ENCODE peak calls at places on chromosomes 5 and 9, in eight cellular contexts. Z, G, W, R, F, H, K and V are unnamed samples.
A peak's percentile ranks its signal among the peaks of the same experiment; 100 is the strongest.

GRCh38 chr9:100377015-100377414 is 24.3 kb upstream of the TEX10 start:
- DNase-seq in Z (no peak), W (no peak), R (no peak), F (no peak), K (no peak), H (no peak), G (no peak), V (no peak)

GRCh38 chr5:93462916-93463315 is 118.1 kb downstream of the NR2F1-AS1 start:
- DNase-seq in K (no peak), F (no peak), H (no peak), Z (no peak), R (no peak), W (no peak), G (no peak), V (no peak)

GRCh38 chr9:16726718-16727451 is 143.6 kb downstream of the BNC2 start:
- DNase-seq in G (peak; percentile 88), W (peak; percentile 85), R (no peak), F (peak; percentile 46), H (no peak), K (peak; percentile 82), Z (no peak), V (peak; percentile 58)

GRCh38 chr9:89887286-89887685 is 282.5 kb downstream of the GADD45G start:
- DNase-seq in K (no peak), W (no peak), Z (no peak), H (no peak), F (no peak), G (no peak), R (no peak), V (no peak)

GRCh38 chr5:110736763-110737162 is 2.0 kb upstream of the SLC25A46 start:
- DNase-seq in F (no peak), K (no peak), W (no peak), R (no peak), G (no peak), Z (no peak), H (no peak), V (no peak)

GRCh38 chr9:132239518-132239917 is 77.7 kb downstream of the NTNG2 start:
- DNase-seq in K (no peak), Z (no peak), H (no peak), F (no peak), G (no peak), W (no peak), R (no peak), V (no peak)

GRCh38 chr9:2623046-2623865 is 1.7 kb downstream of the VLDLR start:
- DNase-seq in H (no peak), F (peak; percentile 61), R (no peak), K (peak; percentile 68), W (peak; percentile 66), Z (no peak), G (no peak), V (peak; percentile 33)

GRCh38 chr9:121055642-121056143 is 5.6 kb upstream of the C5 start:
- DNase-seq in W (no peak), H (no peak), Z (no peak), G (no peak), F (no peak), R (no peak), K (no peak), V (no peak)

GRCh38 chr9:33817327-33818166 is 587 bp downstream of the UBE2R2 start:
- DNase-seq in K (peak; percentile 84), H (peak; percentile 53), F (peak; percentile 48), G (peak; percentile 88), R (peak; percentile 58), Z (peak; percentile 13), W (peak; percentile 70), V (peak; percentile 83)

GRCh38 chr5:15717002-15717401 is 217.0 kb downstream of the FBXL7 start:
- DNase-seq in R (no peak), G (no peak), Z (no peak), H (no peak), F (no peak), W (no peak), K (no peak), V (no peak)

GRCh38 chr5:84249918-84250635 is 134.6 kb downstream of the EDIL3 start:
- DNase-seq in K (no peak), Z (no peak), H (no peak), F (no peak), R (no peak), G (no peak), W (no peak), V (no peak)

GRCh38 chr9:16899611-16900010 is 29.1 kb upstream of the BNC2 start:
- DNase-seq in F (no peak), W (no peak), Z (no peak), G (no peak), K (no peak), R (no peak), H (no peak), V (no peak)

GRCh38 chr9:116322521-116322920 is 168.9 kb downstream of the PAPPA start:
- DNase-seq in R (no peak), F (no peak), W (no peak), K (no peak), G (no peak), Z (no peak), H (no peak), V (no peak)

GRCh38 chr5:179858241-179858585 is 404 bp downstream of the MRNIP start:
- DNase-seq in R (no peak), F (no peak), W (no peak), Z (no peak), H (peak; percentile 52), G (no peak), K (peak; percentile 72), V (no peak)

GRCh38 chr5:64164166-64164565 is 1.5 kb upstream of the RNF180 start:
- DNase-seq in Z (no peak), K (no peak), F (no peak), R (no peak), G (no peak), H (no peak), W (no peak), V (no peak)

GRCh38 chr9:121750715-121751623 is 99.5 kb downstream of the DAB2IP start:
- DNase-seq in G (no peak), R (no peak), K (peak; percentile 55), H (no peak), Z (no peak), F (peak; percentile 78), W (no peak), V (no peak)

GRCh38 chr5:137179203-137179602 is 319.9 kb downstream of the SPOCK1 start:
- DNase-seq in W (no peak), Z (no peak), F (no peak), R (no peak), G (no peak), H (no peak), K (peak; percentile 25), V (peak; percentile 42)

GRCh38 chr9:5416962-5417361 is 20.8 kb downstream of the PLGRKT start:
- DNase-seq in R (no peak), Z (no peak), K (no peak), H (no peak), G (no peak), F (no peak), W (no peak), V (no peak)

GRCh38 chr5:64792474-64792873 is 23.7 kb downstream of the CWC27 start:
- DNase-seq in F (no peak), W (no peak), K (no peak), Z (no peak), R (no peak), G (no peak), H (no peak), V (no peak)

GRCh38 chr5:160744253-160745112 is 107.5 kb downstream of the ATP10B start:
- DNase-seq in G (no peak), F (no peak), Z (no peak), W (no peak), K (no peak), R (no peak), H (no peak), V (no peak)

GRCh38 chr5:167284491-167284890 is 1007.0 kb upstream of the WWC1 start:
- DNase-seq in G (no peak), W (no peak), Z (no peak), R (no peak), K (no peak), F (no peak), H (no peak), V (no peak)

GRCh38 chr9:97556721-97557605 is 55.5 kb downstream of the TMOD1 start:
- DNase-seq in W (peak; percentile 63), Z (no peak), F (no peak), H (no peak), G (no peak), R (no peak), K (no peak), V (no peak)

GRCh38 chr5:37723147-37723961 is 116.5 kb downstream of the GDNF start:
- DNase-seq in H (no peak), R (no peak), G (no peak), W (no peak), K (no peak), F (no peak), Z (no peak), V (no peak)

GRCh38 chr5:42887575-42887974 is 75.9 kb upstream of the SELENOP start:
- DNase-seq in Z (no peak), W (no peak), F (no peak), K (no peak), G (no peak), H (no peak), R (no peak), V (no peak)

GRCh38 chr5:95845401-95845800 is 22.9 kb upstream of the GLRX start:
- DNase-seq in K (no peak), Z (no peak), W (no peak), G (peak; percentile 34), F (no peak), H (no peak), R (no peak), V (no peak)

GRCh38 chr5:80959768-80960442 is at the start of gene RASGRF2:
- DNase-seq in G (no peak), Z (peak; percentile 26), W (no peak), K (peak; percentile 87), R (peak; percentile 60), H (no peak), F (no peak), V (peak; percentile 51)

GRCh38 chr5:124783794-124784193 is 37.4 kb upstream of the ZNF608 start:
- DNase-seq in G (no peak), K (no peak), Z (no peak), F (no peak), W (no peak), R (no peak), H (no peak), V (no peak)

GRCh38 chr5:91449083-91449482 is 66.0 kb upstream of the ARRDC3 start:
- DNase-seq in G (no peak), H (no peak), Z (no peak), W (no peak), R (no peak), K (no peak), F (no peak), V (no peak)